ENCODE peak calls at places on chromosomes 4 and X, in ten cellular contexts. One of them, this sample, is unnamed.

GRCh38 chrX:70476934-70477733 is 32.5 kb downstream of the DLG3 start:
- DNase-seq in cardiac fibroblast: peak; percentile 53
- DNase-seq in OCI-LY7: no peak
- DNase-seq in activated T-helper 1 cell treated with Interleukin-2 at 50 U/mL for 16 hours: no peak
- DNase-seq in NCI-H146: peak; percentile 63
- DNase-seq in A549: peak; percentile 28
- DNase-seq in fibroblast of the conjunctiva: no peak
- DNase-seq in stimulated activated CD8-positive, alpha-beta memory T cell treated with anti-CD3 and anti-CD28 coated beads, Interleukin-15, amount 100 ng/mL, for 4 hours: no peak
- DNase-seq in spleen: no peak
- DNase-seq in activated naive CD4-positive, alpha-beta T cell: no peak
- DNase-seq in this sample: no peak

GRCh38 chr4:101256222-101256621 is 91.1 kb downstream of the PPP3CA start:
- DNase-seq in stimulated activated CD8-positive, alpha-beta memory T cell treated with anti-CD3 and anti-CD28 coated beads, Interleukin-15, amount 100 ng/mL, for 4 hours: no peak
- DNase-seq in A549: no peak
- DNase-seq in fibroblast of the conjunctiva: no peak
- DNase-seq in activated T-helper 1 cell treated with Interleukin-2 at 50 U/mL for 16 hours: no peak
- DNase-seq in activated naive CD4-positive, alpha-beta T cell: no peak
- DNase-seq in OCI-LY7: no peak
- DNase-seq in NCI-H146: peak; percentile 76
- DNase-seq in cardiac fibroblast: no peak
- DNase-seq in spleen: no peak
- DNase-seq in this sample: peak; percentile 85

GRCh38 chrX:108312938-108313337 is 125.3 kb downstream of the COL4A6 start:
- DNase-seq in A549: peak; percentile 20
- DNase-seq in OCI-LY7: no peak
- DNase-seq in cardiac fibroblast: peak; percentile 54
- DNase-seq in fibroblast of the conjunctiva: peak; percentile 33
- DNase-seq in stimulated activated CD8-positive, alpha-beta memory T cell treated with anti-CD3 and anti-CD28 coated beads, Interleukin-15, amount 100 ng/mL, for 4 hours: no peak
- DNase-seq in NCI-H146: peak; percentile 47
- DNase-seq in spleen: no peak
- DNase-seq in activated naive CD4-positive, alpha-beta T cell: no peak
- DNase-seq in activated T-helper 1 cell treated with Interleukin-2 at 50 U/mL for 16 hours: no peak
- DNase-seq in this sample: peak; percentile 31

GRCh38 chr4:95547708-95548471 is 883 bp downstream of the UNC5C start:
- DNase-seq in spleen: no peak
- DNase-seq in activated T-helper 1 cell treated with Interleukin-2 at 50 U/mL for 16 hours: no peak
- DNase-seq in A549: no peak
- DNase-seq in activated naive CD4-positive, alpha-beta T cell: no peak
- DNase-seq in cardiac fibroblast: peak; percentile 43
- DNase-seq in NCI-H146: no peak
- DNase-seq in fibroblast of the conjunctiva: no peak
- DNase-seq in OCI-LY7: no peak
- DNase-seq in stimulated activated CD8-positive, alpha-beta memory T cell treated with anti-CD3 and anti-CD28 coated beads, Interleukin-15, amount 100 ng/mL, for 4 hours: no peak
- DNase-seq in this sample: no peak

GRCh38 chr4:164955107-164955805 is 22.2 kb downstream of the TRIM61 start:
- DNase-seq in activated T-helper 1 cell treated with Interleukin-2 at 50 U/mL for 16 hours: no peak
- DNase-seq in OCI-LY7: no peak
- DNase-seq in stimulated activated CD8-positive, alpha-beta memory T cell treated with anti-CD3 and anti-CD28 coated beads, Interleukin-15, amount 100 ng/mL, for 4 hours: no peak
- DNase-seq in A549: no peak
- DNase-seq in spleen: no peak
- DNase-seq in fibroblast of the conjunctiva: no peak
- DNase-seq in cardiac fibroblast: no peak
- DNase-seq in NCI-H146: no peak
- DNase-seq in activated naive CD4-positive, alpha-beta T cell: no peak
- DNase-seq in this sample: no peak

GRCh38 chr4:84496356-84497219 is 2.5 kb downstream of the NKX6-1 start:
- DNase-seq in A549: no peak
- DNase-seq in stimulated activated CD8-positive, alpha-beta memory T cell treated with anti-CD3 and anti-CD28 coated beads, Interleukin-15, amount 100 ng/mL, for 4 hours: no peak
- DNase-seq in activated naive CD4-positive, alpha-beta T cell: no peak
- DNase-seq in fibroblast of the conjunctiva: no peak
- DNase-seq in spleen: no peak
- DNase-seq in OCI-LY7: no peak
- DNase-seq in activated T-helper 1 cell treated with Interleukin-2 at 50 U/mL for 16 hours: no peak
- DNase-seq in cardiac fibroblast: peak; percentile 12
- DNase-seq in NCI-H146: no peak
- DNase-seq in this sample: no peak

GRCh38 chrX:18047440-18047940 is 173.2 kb downstream of the BEND2 start:
- DNase-seq in fibroblast of the conjunctiva: no peak
- DNase-seq in activated T-helper 1 cell treated with Interleukin-2 at 50 U/mL for 16 hours: no peak
- DNase-seq in stimulated activated CD8-positive, alpha-beta memory T cell treated with anti-CD3 and anti-CD28 coated beads, Interleukin-15, amount 100 ng/mL, for 4 hours: no peak
- DNase-seq in cardiac fibroblast: no peak
- DNase-seq in NCI-H146: no peak
- DNase-seq in activated naive CD4-positive, alpha-beta T cell: no peak
- DNase-seq in A549: no peak
- DNase-seq in spleen: no peak
- DNase-seq in OCI-LY7: no peak
- DNase-seq in this sample: no peak

GRCh38 chrX:140918398-140919043 is 83.9 kb upstream of the SPANXB1 start:
- DNase-seq in activated T-helper 1 cell treated with Interleukin-2 at 50 U/mL for 16 hours: peak; percentile 1
- DNase-seq in NCI-H146: peak; percentile 36
- DNase-seq in A549: peak; percentile 10
- DNase-seq in activated naive CD4-positive, alpha-beta T cell: peak; percentile 1
- DNase-seq in fibroblast of the conjunctiva: peak; percentile 53
- DNase-seq in cardiac fibroblast: peak; percentile 81
- DNase-seq in spleen: no peak
- DNase-seq in stimulated activated CD8-positive, alpha-beta memory T cell treated with anti-CD3 and anti-CD28 coated beads, Interleukin-15, amount 100 ng/mL, for 4 hours: no peak
- DNase-seq in OCI-LY7: peak; percentile 71
- DNase-seq in this sample: peak; percentile 26

GRCh38 chr4:183591301-183591700 is 67.7 kb downstream of the RWDD4 start:
- DNase-seq in A549: no peak
- DNase-seq in OCI-LY7: no peak
- DNase-seq in NCI-H146: no peak
- DNase-seq in activated naive CD4-positive, alpha-beta T cell: no peak
- DNase-seq in stimulated activated CD8-positive, alpha-beta memory T cell treated with anti-CD3 and anti-CD28 coated beads, Interleukin-15, amount 100 ng/mL, for 4 hours: no peak
- DNase-seq in cardiac fibroblast: no peak
- DNase-seq in spleen: no peak
- DNase-seq in activated T-helper 1 cell treated with Interleukin-2 at 50 U/mL for 16 hours: no peak
- DNase-seq in fibroblast of the conjunctiva: no peak
- DNase-seq in this sample: no peak

GRCh38 chrX:139202742-139203410 is 327.7 kb upstream of the F9 start:
- DNase-seq in spleen: no peak
- DNase-seq in activated naive CD4-positive, alpha-beta T cell: no peak
- DNase-seq in cardiac fibroblast: no peak
- DNase-seq in NCI-H146: no peak
- DNase-seq in A549: no peak
- DNase-seq in OCI-LY7: no peak
- DNase-seq in fibroblast of the conjunctiva: no peak
- DNase-seq in activated T-helper 1 cell treated with Interleukin-2 at 50 U/mL for 16 hours: no peak
- DNase-seq in stimulated activated CD8-positive, alpha-beta memory T cell treated with anti-CD3 and anti-CD28 coated beads, Interleukin-15, amount 100 ng/mL, for 4 hours: no peak
- DNase-seq in this sample: no peak

GRCh38 chrX:39726810-39727209 is 370.9 kb downstream of the BCOR start:
- DNase-seq in spleen: no peak
- DNase-seq in A549: no peak
- DNase-seq in activated naive CD4-positive, alpha-beta T cell: no peak
- DNase-seq in OCI-LY7: no peak
- DNase-seq in activated T-helper 1 cell treated with Interleukin-2 at 50 U/mL for 16 hours: no peak
- DNase-seq in fibroblast of the conjunctiva: no peak
- DNase-seq in stimulated activated CD8-positive, alpha-beta memory T cell treated with anti-CD3 and anti-CD28 coated beads, Interleukin-15, amount 100 ng/mL, for 4 hours: no peak
- DNase-seq in NCI-H146: peak; percentile 80
- DNase-seq in cardiac fibroblast: peak; percentile 56
- DNase-seq in this sample: peak; percentile 46

GRCh38 chr4:7325541-7325940 is 109.2 kb downstream of the PSAPL1 start:
- DNase-seq in cardiac fibroblast: no peak
- DNase-seq in OCI-LY7: no peak
- DNase-seq in fibroblast of the conjunctiva: no peak
- DNase-seq in NCI-H146: no peak
- DNase-seq in activated T-helper 1 cell treated with Interleukin-2 at 50 U/mL for 16 hours: no peak
- DNase-seq in stimulated activated CD8-positive, alpha-beta memory T cell treated with anti-CD3 and anti-CD28 coated beads, Interleukin-15, amount 100 ng/mL, for 4 hours: no peak
- DNase-seq in spleen: peak; percentile 48
- DNase-seq in activated naive CD4-positive, alpha-beta T cell: no peak
- DNase-seq in A549: no peak
- DNase-seq in this sample: no peak

GRCh38 chr4:171717231-171717720 is 95.9 kb upstream of the GALNTL6 start:
- DNase-seq in NCI-H146: no peak
- DNase-seq in activated T-helper 1 cell treated with Interleukin-2 at 50 U/mL for 16 hours: no peak
- DNase-seq in cardiac fibroblast: no peak
- DNase-seq in activated naive CD4-positive, alpha-beta T cell: no peak
- DNase-seq in fibroblast of the conjunctiva: no peak
- DNase-seq in spleen: no peak
- DNase-seq in A549: no peak
- DNase-seq in stimulated activated CD8-positive, alpha-beta memory T cell treated with anti-CD3 and anti-CD28 coated beads, Interleukin-15, amount 100 ng/mL, for 4 hours: no peak
- DNase-seq in OCI-LY7: no peak
- DNase-seq in this sample: no peak

This sample was measured in dermis microvascular lymphatic vessel endothelial cell.